ENCODE peak calls at places on chromosomes 1 and 21, in five cellular contexts. W, B, R, S and O are unnamed samples.

GRCh38 chr1:17617787-17618557 is 78.5 kb downstream of the ARHGEF10L start:
- DNase-seq in S (peak; percentile 44), W (no peak), R (peak; percentile 76), B (no peak), O (no peak)

GRCh38 chr1:92795166-92795565 is 10.3 kb upstream of the EVI5 start:
- DNase-seq in R (no peak), B (no peak), S (no peak), W (peak; percentile 46), O (no peak)

GRCh38 chr1:102838016-102838415 is 270.3 kb downstream of the COL11A1 start:
- DNase-seq in W (no peak), B (no peak), S (no peak), R (no peak), O (no peak)

GRCh38 chr1:53087332-53088285 is 25.6 kb downstream of the PODN start:
- DNase-seq in R (peak; percentile 39), W (no peak), S (peak; percentile 66), B (no peak), O (no peak)

GRCh38 chr1:212700892-212701819 is 1.5 kb upstream of the BATF3 start:
- DNase-seq in R (peak; percentile 64), S (peak; percentile 62), B (no peak), W (no peak), O (no peak)

GRCh38 chr1:231065510-231066241 is 25.6 kb upstream of the FAM89A start:
- DNase-seq in R (no peak), W (no peak), B (no peak), S (peak; percentile 80), O (no peak)

GRCh38 chr1:55245781-55246180 is 30.6 kb upstream of the USP24 start:
- DNase-seq in B (no peak), R (no peak), W (no peak), S (no peak), O (no peak)

GRCh38 chr21:15289896-15290841 is 225.4 kb upstream of the NRIP1 start:
- DNase-seq in S (peak; percentile 62), B (peak; percentile 7), W (no peak), R (peak; percentile 46), O (peak; percentile 37)

GRCh38 chr1:43711524-43712386 is 4.4 kb downstream of the ST3GAL3 start:
- DNase-seq in B (no peak), W (no peak), R (no peak), S (peak; percentile 14), O (no peak)

GRCh38 chr1:80582980-80583379 is 1217.8 kb upstream of the ADGRL2 start:
- DNase-seq in B (no peak), W (no peak), S (no peak), R (no peak), O (no peak)

GRCh38 chr21:37257526-37257966 is 9.6 kb downstream of the VPS26C start:
- DNase-seq in B (no peak), R (no peak), S (no peak), W (no peak), O (no peak)

GRCh38 chr1:1211541-1212511 is 2.1 kb downstream of the TNFRSF4 start:
- DNase-seq in R (no peak), W (no peak), S (no peak), B (no peak), O (no peak)

GRCh38 chr1:42422672-42423236 is 33.1 kb downstream of the ZMYND12 start:
- DNase-seq in B (peak; percentile 81), W (no peak), S (no peak), R (peak; percentile 74), O (peak; percentile 28)

GRCh38 chr1:63112155-63112914 is 210.0 kb upstream of the FOXD3 start:
- DNase-seq in R (no peak), S (peak; percentile 87), B (no peak), W (peak; percentile 55), O (no peak)

GRCh38 chr1:205328476-205328875 is 6.9 kb upstream of the NUAK2 start:
- DNase-seq in R (no peak), W (no peak), S (no peak), B (no peak), O (no peak)

GRCh38 chr1:156746716-156747631 is 4.5 kb downstream of the HDGF start:
- DNase-seq in S (peak; percentile 98), R (peak; percentile 87), W (peak; percentile 73), B (no peak), O (peak; percentile 24)

GRCh38 chr1:186043276-186043675 is 309.1 kb downstream of the HMCN1 start:
- DNase-seq in S (no peak), W (no peak), R (no peak), B (no peak), O (no peak)

GRCh38 chr1:235644693-235645305 is 4.8 kb downstream of the GNG4 start:
- DNase-seq in S (no peak), W (no peak), R (no peak), B (no peak), O (no peak)

GRCh38 chr1:98792123-98792522 is 130.6 kb downstream of the SNX7 start:
- DNase-seq in W (peak; percentile 60), S (peak; percentile 16), B (no peak), R (no peak), O (peak; percentile 11)

GRCh38 chr1:178037510-178038253 is 56.2 kb upstream of the RASAL2 start:
- DNase-seq in W (no peak), B (no peak), S (peak; percentile 84), R (peak; percentile 79), O (no peak)

GRCh38 chr1:214280386-214281029 is 451 bp upstream of the SMYD2 start:
- DNase-seq in W (no peak), R (peak; percentile 54), B (no peak), S (peak; percentile 89), O (no peak)

GRCh38 chr1:7526867-7527732 is 244.0 kb upstream of the VAMP3 start:
- DNase-seq in R (no peak), B (no peak), W (no peak), S (no peak), O (no peak)

GRCh38 chr1:27993241-27993640 is 33.5 kb downstream of the XKR8 start:
- DNase-seq in R (no peak), S (no peak), W (no peak), B (no peak), O (no peak)

GRCh38 chr1:243273945-243274344 is 18.1 kb downstream of the SDCCAG8 start:
- DNase-seq in S (peak; percentile 33), R (no peak), W (no peak), B (no peak), O (no peak)

GRCh38 chr1:109438798-109439297 is 12.6 kb upstream of the PSMA5 start:
- DNase-seq in R (peak; percentile 14), W (peak; percentile 73), S (no peak), B (no peak), O (no peak)

GRCh38 chr1:203426870-203427269 is 48.7 kb upstream of the PRELP start:
- DNase-seq in B (no peak), R (no peak), S (no peak), W (no peak), O (no peak)

GRCh38 chr1:8599813-8600212 is 217.6 kb downstream of the RERE start:
- DNase-seq in R (no peak), W (no peak), B (no peak), S (no peak), O (no peak)